ENCODE peak calls at places on chromosomes 11 and 22, in four cellular contexts. One of them, this sample, is unnamed.

GRCh38 chr22:49363526-49364230 is 464.0 kb downstream of the BRD1 start:
- DNase-seq in CD8-positive, alpha-beta T cell: peak; percentile 34
- DNase-seq in ACHN: no peak
- DNase-seq in Calu3: no peak
- DNase-seq in this sample: no peak

GRCh38 chr11:69201764-69202370 is 46.1 kb downstream of the SMIM38 start:
- DNase-seq in Calu3: no peak
- DNase-seq in ACHN: no peak
- DNase-seq in CD8-positive, alpha-beta T cell: no peak
- DNase-seq in this sample: no peak

GRCh38 chr11:27116684-27117083 is 76.1 kb downstream of the BBOX1 start:
- DNase-seq in Calu3: no peak
- DNase-seq in CD8-positive, alpha-beta T cell: no peak
- DNase-seq in ACHN: no peak
- DNase-seq in this sample: no peak

GRCh38 chr11:67369275-67369674 is 4.1 kb downstream of the CLCF1 start:
- DNase-seq in Calu3: no peak
- DNase-seq in CD8-positive, alpha-beta T cell: no peak
- DNase-seq in ACHN: no peak
- DNase-seq in this sample: no peak

GRCh38 chr11:862028-862703 is 19.5 kb downstream of the TSPAN4 start:
- DNase-seq in CD8-positive, alpha-beta T cell: no peak
- DNase-seq in Calu3: peak; percentile 52
- DNase-seq in ACHN: no peak
- DNase-seq in this sample: no peak

GRCh38 chr11:78074756-78075155 is 4.9 kb downstream of the NDUFC2 start:
- DNase-seq in ACHN: no peak
- DNase-seq in Calu3: peak; percentile 36
- DNase-seq in CD8-positive, alpha-beta T cell: no peak
- DNase-seq in this sample: no peak

GRCh38 chr11:110425751-110426545 is 3.8 kb upstream of the FDX1 start:
- DNase-seq in Calu3: no peak
- DNase-seq in ACHN: no peak
- DNase-seq in CD8-positive, alpha-beta T cell: no peak
- DNase-seq in this sample: peak; percentile 47

GRCh38 chr11:17810736-17811135 is 76.2 kb downstream of the KCNC1 start:
- DNase-seq in CD8-positive, alpha-beta T cell: no peak
- DNase-seq in ACHN: no peak
- DNase-seq in Calu3: no peak
- DNase-seq in this sample: no peak

GRCh38 chr22:47100019-47100418 is 337.6 kb downstream of the TBC1D22A start:
- DNase-seq in Calu3: no peak
- DNase-seq in ACHN: no peak
- DNase-seq in CD8-positive, alpha-beta T cell: no peak
- DNase-seq in this sample: no peak

GRCh38 chr11:88115828-88116410 is 59.3 kb downstream of the RAB38 start:
- DNase-seq in ACHN: no peak
- DNase-seq in CD8-positive, alpha-beta T cell: no peak
- DNase-seq in Calu3: no peak
- DNase-seq in this sample: no peak

GRCh38 chr22:45064313-45065268 is 54.8 kb upstream of the PHF21B start:
- DNase-seq in Calu3: peak; percentile 5
- DNase-seq in ACHN: peak; percentile 16
- DNase-seq in CD8-positive, alpha-beta T cell: no peak
- DNase-seq in this sample: no peak

GRCh38 chr11:78351193-78351592 is 66.4 kb downstream of the GAB2 start:
- DNase-seq in ACHN: no peak
- DNase-seq in Calu3: no peak
- DNase-seq in CD8-positive, alpha-beta T cell: no peak
- DNase-seq in this sample: no peak

GRCh38 chr11:69437001-69437875 is 44.2 kb upstream of the LINC01488 start:
- DNase-seq in ACHN: no peak
- DNase-seq in Calu3: peak; percentile 94
- DNase-seq in CD8-positive, alpha-beta T cell: no peak
- DNase-seq in this sample: no peak

GRCh38 chr22:43749473-43749872 is 62.6 kb downstream of the EFCAB6 start:
- DNase-seq in ACHN: no peak
- DNase-seq in Calu3: no peak
- DNase-seq in CD8-positive, alpha-beta T cell: no peak
- DNase-seq in this sample: no peak

GRCh38 chr11:98940913-98941312 is 79.8 kb upstream of the CNTN5 start:
- DNase-seq in Calu3: no peak
- DNase-seq in CD8-positive, alpha-beta T cell: no peak
- DNase-seq in ACHN: no peak
- DNase-seq in this sample: peak; percentile 1

GRCh38 chr11:44894217-44894617 is 56.5 kb downstream of the TP53I11 start:
- DNase-seq in CD8-positive, alpha-beta T cell: peak; percentile 68
- DNase-seq in Calu3: peak; percentile 69
- DNase-seq in ACHN: peak; percentile 54
- DNase-seq in this sample: peak; percentile 96

GRCh38 chr11:83472831-83473230 is 186.7 kb upstream of the CCDC90B start:
- DNase-seq in CD8-positive, alpha-beta T cell: no peak
- DNase-seq in ACHN: no peak
- DNase-seq in Calu3: no peak
- DNase-seq in this sample: no peak

GRCh38 chr11:121534131-121535093 is 81.6 kb upstream of the SORL1-AS1 start:
- DNase-seq in CD8-positive, alpha-beta T cell: no peak
- DNase-seq in ACHN: no peak
- DNase-seq in Calu3: no peak
- DNase-seq in this sample: peak; percentile 84

GRCh38 chr11:71192629-71193028 is 59.7 kb downstream of the SHANK2 start:
- DNase-seq in CD8-positive, alpha-beta T cell: no peak
- DNase-seq in Calu3: no peak
- DNase-seq in ACHN: no peak
- DNase-seq in this sample: no peak

GRCh38 chr22:26642465-26643367 is 14.7 kb upstream of the MIAT start:
- DNase-seq in ACHN: no peak
- DNase-seq in CD8-positive, alpha-beta T cell: peak; percentile 87
- DNase-seq in Calu3: no peak
- DNase-seq in this sample: no peak

GRCh38 chr22:38214248-38215056 is 12.7 kb downstream of the MAFF start:
- DNase-seq in ACHN: no peak
- DNase-seq in Calu3: no peak
- DNase-seq in CD8-positive, alpha-beta T cell: peak; percentile 79
- DNase-seq in this sample: no peak

GRCh38 chr11:35618497-35619029 is 303 bp downstream of the FJX1 start:
- DNase-seq in ACHN: no peak
- DNase-seq in Calu3: peak; percentile 64
- DNase-seq in CD8-positive, alpha-beta T cell: no peak
- DNase-seq in this sample: no peak

GRCh38 chr22:20021196-20022181 is 579 bp downstream of the TANGO2 start:
- DNase-seq in ACHN: peak; percentile 8
- DNase-seq in CD8-positive, alpha-beta T cell: no peak
- DNase-seq in Calu3: peak; percentile 49
- DNase-seq in this sample: no peak

GRCh38 chr11:119481667-119482400 is 58.9 kb upstream of the THY1 start:
- DNase-seq in ACHN: no peak
- DNase-seq in CD8-positive, alpha-beta T cell: no peak
- DNase-seq in Calu3: no peak
- DNase-seq in this sample: no peak

GRCh38 chr22:50738649-50739227 is 734 bp downstream of the ACR start:
- DNase-seq in Calu3: no peak
- DNase-seq in CD8-positive, alpha-beta T cell: no peak
- DNase-seq in ACHN: no peak
- DNase-seq in this sample: no peak

GRCh38 chr22:41976070-41976901 is 7.0 kb downstream of the SEPTIN3 start:
- DNase-seq in Calu3: peak; percentile 61
- DNase-seq in ACHN: no peak
- DNase-seq in CD8-positive, alpha-beta T cell: peak; percentile 60
- DNase-seq in this sample: no peak

GRCh38 chr11:34654491-34655334 is 33.8 kb downstream of the EHF start:
- DNase-seq in Calu3: peak; percentile 89
- DNase-seq in ACHN: no peak
- DNase-seq in CD8-positive, alpha-beta T cell: no peak
- DNase-seq in this sample: no peak

GRCh38 chr11:117970400-117971024 is 15.7 kb upstream of the IL10RA start:
- DNase-seq in Calu3: peak; percentile 45
- DNase-seq in ACHN: peak; percentile 32
- DNase-seq in CD8-positive, alpha-beta T cell: no peak
- DNase-seq in this sample: no peak

GRCh38 chr22:31538815-31539214 is 42.5 kb downstream of the SFI1 start:
- DNase-seq in ACHN: no peak
- DNase-seq in CD8-positive, alpha-beta T cell: no peak
- DNase-seq in Calu3: no peak
- DNase-seq in this sample: no peak

GRCh38 chr11:134578807-134579708 is 167.0 kb upstream of the B3GAT1 start:
- DNase-seq in Calu3: peak; percentile 22
- DNase-seq in CD8-positive, alpha-beta T cell: no peak
- DNase-seq in ACHN: no peak
- DNase-seq in this sample: no peak

GRCh38 chr22:47818496-47818895 is 1056.0 kb downstream of the TBC1D22A start:
- DNase-seq in Calu3: no peak
- DNase-seq in ACHN: no peak
- DNase-seq in CD8-positive, alpha-beta T cell: peak; percentile 21
- DNase-seq in this sample: no peak

GRCh38 chr11:68383976-68384501 is 71.6 kb downstream of the LRP5 start:
- DNase-seq in Calu3: peak; percentile 83
- DNase-seq in CD8-positive, alpha-beta T cell: peak; percentile 78
- DNase-seq in ACHN: peak; percentile 39
- DNase-seq in this sample: peak; percentile 71

GRCh38 chr11:15616130-15617105 is 501.7 kb downstream of the INSC start:
- DNase-seq in Calu3: no peak
- DNase-seq in CD8-positive, alpha-beta T cell: no peak
- DNase-seq in ACHN: no peak
- DNase-seq in this sample: no peak

GRCh38 chr22:23714596-23715588 is 24.1 kb downstream of the RGL4 start:
- DNase-seq in ACHN: no peak
- DNase-seq in Calu3: no peak
- DNase-seq in CD8-positive, alpha-beta T cell: no peak
- DNase-seq in this sample: no peak

GRCh38 chr11:32821517-32821916 is 8.2 kb upstream of the PRRG4 start:
- DNase-seq in CD8-positive, alpha-beta T cell: no peak
- DNase-seq in ACHN: no peak
- DNase-seq in Calu3: peak; percentile 33
- DNase-seq in this sample: no peak

GRCh38 chr11:2687223-2687530 is 12.6 kb downstream of the KCNQ1OT1 start:
- DNase-seq in CD8-positive, alpha-beta T cell: no peak
- DNase-seq in Calu3: no peak
- DNase-seq in ACHN: no peak
- DNase-seq in this sample: no peak